ENCODE peak calls at places on chromosomes 2 and 18, in five cellular contexts. I, R, Q, H and O are unnamed samples.

GRCh38 chr2:201127128-201127521 is 11.2 kb downstream of the CFLAR start:
- DNase-seq in R (no peak), I (no peak), H (no peak), Q (no peak), O (no peak)

GRCh38 chr18:27057459-27058302 is 127.4 kb downstream of the CHST9 start:
- DNase-seq in I (no peak), R (no peak), H (no peak), Q (no peak), O (no peak)

GRCh38 chr2:205865794-205866490 is 183.6 kb downstream of the NRP2 start:
- DNase-seq in R (no peak), H (peak; percentile 57), I (peak; percentile 37), Q (no peak), O (no peak)

GRCh38 chr2:53442783-53443182 is 324.8 kb upstream of the CHAC2 start:
- DNase-seq in H (no peak), Q (no peak), R (no peak), I (no peak), O (no peak)

GRCh38 chr2:151845481-151845880 is 17.3 kb upstream of the ARL5A start:
- DNase-seq in Q (no peak), H (no peak), I (no peak), R (no peak), O (no peak)

GRCh38 chr2:158712791-158713522 is 82.2 kb upstream of the DAPL1 start:
- DNase-seq in H (no peak), Q (no peak), I (no peak), R (no peak), O (no peak)

GRCh38 chr2:2456721-2457120 is 125.6 kb upstream of the MYT1L start:
- DNase-seq in Q (peak; percentile 76), H (no peak), I (peak; percentile 70), R (no peak), O (no peak)

GRCh38 chr2:242063364-242064249 is 194.1 kb downstream of the RTP5 start:
- DNase-seq in H (no peak), Q (no peak), R (no peak), I (no peak), O (no peak)

GRCh38 chr18:32346667-32347066 is 124.0 kb downstream of the GAREM1 start:
- DNase-seq in Q (peak; percentile 27), R (peak; percentile 54), I (peak; percentile 35), H (no peak), O (peak; percentile 43)

GRCh38 chr18:74632088-74632679 is 34.5 kb downstream of the ZNF407 start:
- DNase-seq in Q (no peak), H (no peak), R (no peak), I (no peak), O (no peak)
- H3K4me3 ChIP-seq in Q (no peak overlapping the region), H (no peak overlapping the region), R (no peak overlapping the region), I (no peak overlapping the region), O (no peak overlapping the region)

DNA sequence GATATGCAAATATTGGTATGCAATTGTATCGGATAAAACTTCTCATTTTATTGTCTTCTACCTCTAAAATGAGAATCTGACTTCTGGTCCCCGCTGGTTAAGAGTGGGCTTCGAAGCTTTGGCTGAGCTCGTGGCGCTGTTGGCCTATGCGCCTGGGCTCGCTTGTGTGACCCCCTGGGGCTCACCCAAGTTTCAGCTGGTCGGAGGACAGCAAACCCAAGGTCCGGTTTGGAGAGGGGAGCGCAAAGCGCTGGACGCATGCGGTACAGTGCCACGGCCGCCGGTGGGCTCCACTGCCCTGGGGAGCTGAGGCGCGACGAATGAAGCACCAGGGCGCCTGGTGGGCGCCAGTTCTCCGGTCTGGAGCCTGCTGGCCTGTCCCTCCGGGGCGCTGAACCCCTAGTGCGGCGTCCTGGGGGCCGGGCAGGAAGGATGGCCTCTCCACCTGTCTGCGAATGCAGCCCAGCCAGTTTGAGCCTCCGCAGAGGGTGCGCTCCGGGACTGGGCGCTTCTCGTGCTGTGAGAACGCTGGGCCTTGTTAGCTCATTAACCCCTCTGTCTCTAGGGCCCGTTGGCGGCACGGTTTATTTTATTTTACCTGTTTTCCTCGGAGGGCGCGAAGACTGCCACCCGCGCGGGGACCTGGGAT is 10.3 kb downstream of the MEIS1 start:
- DNase-seq in Q (no peak), I (peak; percentile 68), H (peak; percentile 29), R (no peak), O (peak; percentile 66)
- TF ChIP-seq CTCF in Q (peak; percentile 24), I (peak; percentile 28), H (no peak), R (no peak), O (peak; percentile 36)

DNA sequence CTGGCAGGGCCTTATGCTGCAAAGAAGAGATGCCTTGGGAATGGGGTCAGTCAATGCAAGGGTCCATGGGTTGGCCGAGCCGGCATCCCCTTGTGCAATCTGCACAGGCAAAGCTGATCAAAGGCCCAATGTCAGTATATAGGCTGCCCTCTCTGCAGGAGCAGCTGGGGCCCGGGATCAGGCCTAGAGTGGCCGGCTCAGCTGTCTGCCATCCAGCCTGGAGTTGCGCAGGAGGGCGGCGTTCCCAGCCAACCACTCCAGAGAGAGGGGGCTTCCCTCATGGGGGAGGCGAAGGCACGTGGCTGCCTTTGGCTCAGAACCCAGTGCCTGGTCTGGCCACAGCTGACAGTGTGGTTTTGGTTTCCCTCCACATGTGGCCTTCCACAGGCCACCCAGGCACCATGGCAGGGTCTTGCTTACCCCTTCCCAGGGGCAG is 3.9 kb downstream of the INPP5D start:
- DNase-seq in Q (no peak), R (no peak), H (no peak), I (no peak), O (no peak)
- H3K4me3 ChIP-seq in Q (no peak overlapping the region), R (no peak overlapping the region), H (no peak overlapping the region), I (no peak overlapping the region), O (no peak overlapping the region)

GRCh38 chr18:61912476-61912875 is 19.7 kb upstream of the RNF152 start:
- DNase-seq in Q (no peak), I (no peak), H (no peak), R (no peak), O (no peak)
- TF ChIP-seq CTCF in Q (no peak), I (no peak), H (no peak), R (no peak), O (no peak)

DNA sequence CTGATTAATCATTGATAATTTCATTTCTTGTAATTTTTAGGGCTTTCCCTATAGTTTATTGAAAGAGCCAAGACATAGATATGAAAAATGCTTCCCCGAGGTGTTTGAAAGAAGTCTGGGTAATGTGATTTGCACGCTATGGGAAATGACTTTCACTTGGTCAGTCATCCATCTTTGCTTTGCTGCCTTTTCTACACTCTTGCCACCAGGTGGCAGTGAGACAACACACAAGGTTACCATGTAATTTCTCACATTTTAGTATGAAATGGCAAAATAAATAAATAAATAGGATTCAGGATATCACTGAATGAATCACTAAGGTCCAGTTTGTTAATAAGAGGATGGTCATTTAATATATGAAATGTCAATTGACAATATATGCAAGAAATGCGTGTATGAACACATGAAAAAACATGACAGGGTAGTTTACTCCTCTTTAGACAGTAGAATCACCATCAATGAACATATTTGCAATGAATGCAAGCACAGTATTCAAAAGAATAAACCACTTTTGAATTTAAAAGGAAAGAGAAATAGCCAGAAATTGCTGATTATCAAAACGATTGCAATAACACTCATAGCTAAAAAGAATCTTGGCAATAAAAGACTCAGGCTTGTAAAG is 52.2 kb upstream of the KCNH7 start:
- DNase-seq in I (peak; percentile 67), Q (peak; percentile 40), H (peak; percentile 24), R (peak; percentile 72), O (peak; percentile 53)
- H3K4me3 ChIP-seq in I (no peak overlapping the region), Q (no peak overlapping the region), H (no peak overlapping the region), R (no peak overlapping the region), O (no peak overlapping the region)

GRCh38 chr2:187442378-187442777 is 5.7 kb downstream of the CALCRL start:
- DNase-seq in Q (no peak), H (no peak), R (peak; percentile 26), I (no peak), O (no peak)
- TF ChIP-seq CTCF in Q (peak; percentile 26), H (no peak), R (peak; percentile 15), I (no peak), O (peak; percentile 33)

GRCh38 chr2:157447031-157447430 is 3.1 kb upstream of the CYTIP start:
- DNase-seq in I (no peak), H (no peak), Q (no peak), R (no peak), O (no peak)

GRCh38 chr2:157442636-157443035 is 1.3 kb downstream of the CYTIP start:
- DNase-seq in Q (no peak), R (no peak), H (no peak), I (no peak), O (no peak)

GRCh38 chr2:157443795-157444642 is at the start of gene CYTIP:
- DNase-seq in I (no peak), H (peak; percentile 27), R (no peak), Q (no peak), O (no peak)

GRCh38 chr2:157443090-157443489 is 799 bp downstream of the CYTIP start:
- DNase-seq in H (no peak), I (no peak), Q (no peak), R (no peak), O (no peak)

GRCh38 chr2:157444643-157445040 is 753 bp upstream of the CYTIP start:
- DNase-seq in R (no peak), I (no peak), Q (no peak), H (no peak), O (no peak)
- H3K4me3 ChIP-seq in R (no peak overlapping the region), I (no peak overlapping the region), Q (no peak overlapping the region), H (no peak overlapping the region), O (no peak overlapping the region)

GRCh38 chr18:23237524-23238151 is 102.4 kb downstream of the CABLES1 start:
- DNase-seq in R (peak; percentile 65), Q (peak; percentile 41), H (peak; percentile 33), I (peak; percentile 73), O (peak; percentile 62)
- TF ChIP-seq CTCF in R (peak; percentile 66), Q (peak; percentile 18), H (no peak), I (peak; percentile 27), O (peak; percentile 67)

GRCh38 chr2:109287838-109288237 is 158.8 kb downstream of the SH3RF3 start:
- DNase-seq in I (no peak), R (no peak), Q (no peak), H (no peak), O (no peak)

GRCh38 chr2:109284816-109285215 is 155.8 kb downstream of the SH3RF3 start:
- DNase-seq in H (peak; percentile 35), I (peak; percentile 64), R (peak; percentile 73), Q (peak; percentile 79), O (peak; percentile 61)

GRCh38 chr2:109282865-109283264 is 153.9 kb downstream of the SH3RF3 start:
- DNase-seq in I (no peak), H (no peak), Q (no peak), R (no peak), O (no peak)

GRCh38 chr2:109287413-109287812 is 158.4 kb downstream of the SH3RF3 start:
- DNase-seq in Q (no peak), H (no peak), R (no peak), I (no peak), O (no peak)

DNA sequence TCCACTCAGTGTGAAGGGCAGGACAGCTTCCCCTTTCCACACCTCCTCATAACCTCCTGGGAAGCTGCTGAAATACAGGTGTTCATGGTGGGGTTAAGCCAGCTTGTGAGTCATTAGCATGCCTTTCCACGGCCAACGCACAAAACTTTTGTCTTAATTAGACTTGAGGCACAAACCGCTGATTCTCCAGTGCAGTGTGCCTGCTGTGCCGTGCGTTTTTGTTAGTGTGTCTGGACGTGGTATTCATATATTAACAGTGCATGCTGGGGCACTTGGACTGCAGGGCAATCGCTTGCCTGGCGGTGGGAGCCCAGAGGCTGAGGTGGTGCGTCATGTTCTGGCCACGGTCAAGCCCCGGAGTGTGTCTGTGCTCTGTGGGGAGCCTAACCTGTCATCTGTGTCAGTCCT is 156.2 kb downstream of the SH3RF3 start:
- DNase-seq in Q (peak; percentile 41), I (peak; percentile 82), H (no peak), R (peak; percentile 31), O (peak; percentile 13)
- H3K4me3 ChIP-seq in Q (no peak overlapping the region), I (no peak overlapping the region), H (no peak overlapping the region), R (no peak overlapping the region), O (no peak overlapping the region)